ENCODE peak calls at places on chromosomes 7 and 10, in seven cellular contexts. A is SK-N-SH, L is HCT116, U is K562, Q is GM12878, C is HepG2, E is H1. F is an unnamed sample.

GRCh38 chr10:132282667-132283603 is 24.8 kb downstream of the STK32C start:
- DNase-seq in C (no peak), L (no peak), Q (no peak), A (peak; percentile 56), E (no peak), U (no peak), F (no peak)

GRCh38 chr10:5317547-5318107 is 47.1 kb upstream of the UCN3 start:
- DNase-seq in U (peak; percentile 46), L (no peak), A (no peak), E (no peak), Q (no peak), C (peak; percentile 19), F (peak; percentile 11)

GRCh38 chr7:3897430-3898385 is 596.7 kb downstream of the SDK1 start:
- DNase-seq in E (no peak), Q (no peak), A (peak; percentile 62), C (peak; percentile 29), L (peak; percentile 29), U (peak; percentile 48), F (peak; percentile 55)

GRCh38 chr7:151436446-151437162 is 3.3 kb downstream of the CRYGN start:
- DNase-seq in L (no peak), Q (no peak), E (no peak), A (peak; percentile 95), U (no peak), C (no peak), F (no peak)

GRCh38 chr10:96491303-96491702 is 22.4 kb downstream of the TLL2 start:
- DNase-seq in Q (no peak), U (peak; percentile 13), A (peak; percentile 43), C (no peak), L (no peak), E (no peak), F (no peak)

GRCh38 chr10:133274751-133275682 is 1.7 kb downstream of the ADAM8 start:
- DNase-seq in L (no peak), U (peak; percentile 48), C (no peak), E (no peak), A (no peak), Q (peak; percentile 72), F (no peak)

GRCh38 chr7:105429746-105430612 is 41.3 kb upstream of the SRPK2 start:
- DNase-seq in U (peak; percentile 41), E (no peak), C (peak; percentile 50), A (peak; percentile 55), L (peak; percentile 34), Q (no peak), F (peak; percentile 83)

GRCh38 chr10:14545827-14546226 is 215.1 kb upstream of the FRMD4A start:
- DNase-seq in E (no peak), A (no peak), U (no peak), C (no peak), L (no peak), Q (no peak), F (peak; percentile 71)

GRCh38 chr10:44990302-44990655 is 10.4 kb upstream of the ZNF22 start:
- DNase-seq in E (peak; percentile 69), C (peak; percentile 71), L (no peak), Q (no peak), U (peak; percentile 42), A (no peak), F (no peak)

GRCh38 chr7:70582921-70583895 is 548.7 kb upstream of the GALNT17 start:
- DNase-seq in U (no peak), C (no peak), E (peak; percentile 57), L (no peak), Q (no peak), A (peak; percentile 67), F (no peak)
- H3K36me3 ChIP-seq in U (no peaks in the 10 kb centered on the region), C (no peaks in the 10 kb centered on the region), E (no peaks in the 10 kb centered on the region), L (no peaks in the 10 kb centered on the region), Q (no peaks in the 10 kb centered on the region), A (no peaks in the 10 kb centered on the region), F (no peaks in the 10 kb centered on the region)

GRCh38 chr10:117543245-117543998 is 876 bp downstream of the EMX2 start:
- DNase-seq in E (peak; percentile 80), C (no peak), A (peak; percentile 74), Q (no peak), L (no peak), U (no peak), F (no peak)

GRCh38 chr10:117546020-117546629 is 3.6 kb downstream of the EMX2 start:
- DNase-seq in Q (no peak), C (no peak), U (no peak), L (no peak), E (no peak), A (no peak), F (no peak)

GRCh38 chr10:117545141-117546019 is 2.8 kb downstream of the EMX2 start:
- DNase-seq in C (no peak), A (no peak), L (no peak), Q (no peak), E (peak; percentile 74), U (no peak), F (no peak)

GRCh38 chr10:117543999-117544728 is 1.6 kb downstream of the EMX2 start:
- DNase-seq in Q (no peak), E (no peak), L (no peak), C (no peak), U (no peak), A (no peak), F (no peak)

GRCh38 chr10:117544729-117545140 is 2.2 kb downstream of the EMX2 start:
- DNase-seq in A (no peak), E (no peak), Q (no peak), C (no peak), U (no peak), L (no peak), F (no peak)
- H3K4me3 ChIP-seq in A (peak overlapping the region; percentile 16), E (peak overlapping the region; percentile 32), Q (no peak overlapping the region), C (no peak overlapping the region), U (no peak overlapping the region), L (no peak overlapping the region), F (no peak overlapping the region)

DNA sequence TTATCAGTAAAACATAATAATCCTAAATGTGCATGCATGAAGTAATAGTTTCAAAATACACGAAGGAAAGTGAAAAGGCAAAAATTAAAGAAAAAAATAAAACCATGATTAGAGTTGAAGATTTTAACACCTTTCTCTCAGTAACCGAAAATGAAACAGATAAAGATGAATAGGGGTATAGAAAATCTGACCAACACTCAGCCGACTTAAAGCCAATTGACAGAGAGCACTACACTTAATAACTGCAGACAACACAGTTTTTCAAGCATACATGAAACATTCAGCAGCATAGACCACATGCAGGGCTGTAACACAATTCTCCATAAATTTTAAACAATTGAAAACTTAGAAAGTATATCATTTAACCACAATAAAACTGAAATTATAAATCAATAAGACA is 76.1 kb downstream of the CUBN start:
- DNase-seq in A (no peak), Q (no peak), U (no peak), E (no peak), L (no peak), C (no peak), F (no peak)
- TF ChIP-seq MAX in A (no peak), Q (no peak), U (no peak), E (no peak), L (no peak), C (no peak), F (no peak)

DNA sequence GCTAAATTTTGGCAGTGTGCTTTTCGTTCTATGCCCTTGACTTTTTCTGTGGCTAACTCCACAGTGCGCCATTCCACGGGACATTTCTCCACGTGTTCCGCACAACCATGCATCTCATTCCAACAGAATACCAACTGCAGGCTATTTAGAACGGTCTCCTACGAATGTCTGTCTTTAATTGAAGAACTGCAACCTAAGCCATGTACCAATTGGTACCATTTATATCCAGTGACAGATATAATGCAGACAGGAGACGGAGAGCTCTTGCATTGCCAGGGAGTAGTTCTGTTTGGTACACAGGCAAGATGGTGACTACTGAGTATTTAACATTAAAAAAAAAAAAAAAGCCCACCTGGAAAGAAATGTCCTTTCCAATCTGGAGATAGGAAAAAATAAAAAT is 9.1 kb downstream of the SFMBT2 start:
- DNase-seq in C (no peak), Q (no peak), E (no peak), L (no peak), U (no peak), A (no peak), F (no peak)
- H3K36me3 ChIP-seq in C (no peaks in the 10 kb centered on the region), Q (peaks cover 10% of the 10 kb centered on the region), E (no peaks in the 10 kb centered on the region), L (no peaks in the 10 kb centered on the region), U (peaks cover 12% of the 10 kb centered on the region), A (no peaks in the 10 kb centered on the region), F (no peaks in the 10 kb centered on the region)

DNA sequence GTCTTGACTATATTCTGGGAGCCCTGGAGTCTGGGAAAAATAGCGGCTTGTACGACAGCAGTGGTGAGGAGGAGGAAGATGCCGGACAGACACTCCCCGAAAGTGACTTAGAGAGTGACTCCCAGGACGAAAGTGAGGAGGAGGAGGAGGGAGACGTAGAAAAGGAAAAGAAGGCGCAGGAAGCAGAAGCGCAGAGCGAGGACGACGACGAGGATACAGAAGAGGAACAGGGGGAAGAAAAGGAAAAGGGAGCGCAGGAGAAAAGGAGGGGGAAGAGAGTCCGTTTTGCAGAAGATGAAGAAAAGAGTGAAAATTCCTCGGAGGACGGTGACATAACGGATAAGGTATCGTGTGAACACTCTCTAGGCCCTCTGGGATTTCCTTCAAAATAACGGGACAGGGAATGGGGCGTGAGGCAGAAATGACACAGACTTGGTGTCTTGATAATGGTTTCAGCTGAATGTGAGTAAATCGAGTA is 908 bp downstream of the NOM1 start:
- DNase-seq in Q (no peak), A (no peak), C (no peak), E (no peak), U (no peak), L (no peak), F (no peak)
- H3K4me3 ChIP-seq in Q (peak overlapping the region; percentile 91), A (peak overlapping the region; percentile 94), C (peak overlapping the region; percentile 95), E (peak overlapping the region; percentile 94), U (peak overlapping the region; percentile 95), L (peak overlapping the region; percentile 95), F (peak overlapping the region; percentile 72)

GRCh38 chr7:81770823-81771222 is 976 bp upstream of the HGF start:
- DNase-seq in C (no peak), Q (no peak), A (no peak), E (no peak), U (no peak), L (no peak), F (no peak)

GRCh38 chr7:81768951-81769778 is 682 bp downstream of the HGF start:
- DNase-seq in Q (no peak), C (no peak), A (no peak), E (no peak), L (no peak), U (no peak), F (peak; percentile 51)

GRCh38 chr7:81769891-81770818 is at the start of gene HGF:
- DNase-seq in A (peak; percentile 36), U (no peak), C (no peak), L (no peak), E (no peak), Q (no peak), F (peak; percentile 38)

GRCh38 chr7:81767883-81768282 is 2.0 kb downstream of the HGF start:
- DNase-seq in C (no peak), E (no peak), A (no peak), L (no peak), U (no peak), Q (no peak), F (no peak)
- TF ChIP-seq MAX in C (no peak), E (no peak), A (no peak), L (no peak), U (no peak), Q (no peak), F (no peak)

GRCh38 chr7:27671675-27672074 is 9.0 kb upstream of the HIBADH start:
- DNase-seq in L (no peak), Q (no peak), E (no peak), U (no peak), C (no peak), A (no peak), F (no peak)
- H3K36me3 ChIP-seq in L (no peaks in the 10 kb centered on the region), Q (no peaks in the 10 kb centered on the region), E (no peaks in the 10 kb centered on the region), U (no peaks in the 10 kb centered on the region), C (no peaks in the 10 kb centered on the region), A (no peaks in the 10 kb centered on the region), F (no peaks in the 10 kb centered on the region)

F was measured in endothelial cell of umbilical vein.